ENCODE peak calls at places on chromosomes 5 and 9, in six cellular contexts. A is activated CD4-positive, alpha-beta T cell treated with anti-CD3 and anti-CD28 coated beads, Interleukin-2, amount 50 U/mL, for 48 hours; N is stimulated activated CD4-positive, alpha-beta T cell treated with anti-CD3 and anti-CD28 coated beads, Interleukin-4, amount 100 ng/mL, for 4 hours; K is left ventricle myocardium superior; H is GM04504; G is HuH-7. S is an unnamed sample.
A peak's percentile ranks its signal among the peaks of the same experiment; 100 is the strongest.

GRCh38 chr5:168244838-168245555 is 46.4 kb upstream of the WWC1 start:
- DNase-seq in A (no peak), N (no peak), K (no peak), H (no peak), G (no peak), S (no peak)

GRCh38 chr5:137344723-137345322 is 154.3 kb downstream of the SPOCK1 start:
- DNase-seq in A (peak; percentile 21), N (no peak), K (no peak), H (peak; percentile 57), G (peak; percentile 10), S (no peak)

GRCh38 chr9:18396102-18396728 is 77.7 kb upstream of the ADAMTSL1 start:
- DNase-seq in A (no peak), N (no peak), K (no peak), H (no peak), G (no peak), S (no peak)

GRCh38 chr5:33362915-33363314 is 77.8 kb upstream of the TARS1 start:
- DNase-seq in A (no peak), N (no peak), K (peak; percentile 31), H (no peak), G (no peak), S (no peak)

GRCh38 chr5:37767961-37768360 is 71.9 kb downstream of the GDNF start:
- DNase-seq in A (no peak), N (no peak), K (no peak), H (no peak), G (no peak), S (no peak)

GRCh38 chr9:118295413-118295812 is 591.2 kb downstream of the TLR4 start:
- DNase-seq in A (no peak), N (no peak), K (no peak), H (no peak), G (no peak), S (no peak)

GRCh38 chr5:14172149-14172795 is 29.1 kb downstream of the TRIO start:
- DNase-seq in A (no peak), N (no peak), K (no peak), H (no peak), G (no peak), S (no peak)

GRCh38 chr5:56759521-56759920 is 55.8 kb upstream of the MAP3K1 start:
- DNase-seq in A (no peak), N (no peak), K (peak; percentile 47), H (no peak), G (no peak), S (no peak)

GRCh38 chr5:11261226-11261625 is 500.2 kb upstream of the DAP start:
- DNase-seq in A (no peak), N (no peak), K (no peak), H (no peak), G (no peak), S (no peak)

GRCh38 chr5:103499236-103499635 is 63.4 kb downstream of the NUDT12 start:
- DNase-seq in A (no peak), N (no peak), K (no peak), H (no peak), G (no peak), S (no peak)

GRCh38 chr5:97297063-97297715 is 114.1 kb upstream of the RIOK2 start:
- DNase-seq in A (peak; percentile 0), N (no peak), K (no peak), H (peak; percentile 5), G (peak; percentile 45), S (no peak)

GRCh38 chr9:110797611-110798010 is 129.0 kb downstream of the MUSK start:
- DNase-seq in A (no peak), N (no peak), K (no peak), H (no peak), G (no peak), S (no peak)

GRCh38 chr9:125990793-125991220 is 243.6 kb downstream of the PBX3 start:
- DNase-seq in A (no peak), N (no peak), K (no peak), H (no peak), G (no peak), S (no peak)

GRCh38 chr5:140239461-140239860 is 63.4 kb downstream of the PFDN1 start:
- DNase-seq in A (no peak), N (no peak), K (no peak), H (no peak), G (no peak), S (no peak)

S was measured in stimulated activated naive B cell treated with anti-CD40 and anti-IgM and Interleukin-4, amounts not matched to agents 10 μg/mL and 1 μg/mL and 100 μg/mL, for 72 hours.